ENCODE peak calls at places on chromosomes 6 and 20, in seven cellular contexts. W is hepatocyte; Y is mammary epithelial cell; N is NCI-H2081; F is dorsolateral prefrontal cortex; C is T-helper 1 cell; J is CD8-positive, alpha-beta T cell. O is an unnamed sample.

GRCh38 chr20:46205349-46205748 is 87.2 kb downstream of the CD40 start:
- DNase-seq in W (no peak), Y (no peak), N (no peak), F (no peak), C (no peak), J (no peak), O (no peak)

GRCh38 chr6:154276810-154277577 is 79.6 kb downstream of the IPCEF1 start:
- DNase-seq in W (peak; percentile 56), Y (no peak), N (peak; percentile 52), F (no peak), C (peak; percentile 57), J (no peak), O (no peak)

GRCh38 chr20:57664924-57665588 is 44.8 kb downstream of the PMEPA1 start:
- DNase-seq in W (no peak), Y (no peak), N (no peak), F (peak; percentile 15), C (no peak), J (no peak), O (no peak)

GRCh38 chr6:57087916-57088315 is 2.1 kb upstream of the ZNF451 start:
- DNase-seq in W (no peak), Y (no peak), N (no peak), F (no peak), C (no peak), J (no peak), O (no peak)

GRCh38 chr6:45021652-45022051 is 306.5 kb upstream of the RUNX2 start:
- DNase-seq in W (no peak), Y (no peak), N (peak; percentile 2), F (no peak), C (peak; percentile 32), J (no peak), O (no peak)

GRCh38 chr6:42142118-42142835 is at the start of gene C6orf132:
- DNase-seq in W (peak; percentile 86), Y (peak; percentile 74), N (no peak), F (no peak), C (no peak), J (no peak), O (no peak)

GRCh38 chr20:43448748-43449535 is 8.8 kb upstream of the SRSF6 start:
- DNase-seq in W (peak; percentile 68), Y (peak; percentile 26), N (peak; percentile 31), F (peak; percentile 47), C (peak; percentile 50), J (peak; percentile 39), O (peak; percentile 27)

GRCh38 chr6:43019152-43019551 is 2.3 kb upstream of the RRP36 start:
- DNase-seq in W (no peak), Y (no peak), N (no peak), F (no peak), C (no peak), J (no peak), O (no peak)

GRCh38 chr20:56069016-56069415 is 63.7 kb upstream of the CBLN4 start:
- DNase-seq in W (no peak), Y (no peak), N (no peak), F (no peak), C (no peak), J (no peak), O (no peak)

GRCh38 chr6:30391240-30391639 is 46.3 kb downstream of the RPP21 start:
- DNase-seq in W (no peak), Y (no peak), N (no peak), F (no peak), C (no peak), J (no peak), O (no peak)

GRCh38 chr20:9280654-9281053 is 211.8 kb downstream of the PLCB4 start:
- DNase-seq in W (no peak), Y (no peak), N (peak; percentile 65), F (no peak), C (no peak), J (no peak), O (no peak)

GRCh38 chr20:60035-60918 is 27.2 kb upstream of the DEFB125 start:
- DNase-seq in W (no peak), Y (no peak), N (no peak), F (no peak), C (no peak), J (no peak), O (no peak)

GRCh38 chr20:45336530-45337366 is 11.5 kb downstream of the SDC4 start:
- DNase-seq in W (peak; percentile 78), Y (peak; percentile 98), N (no peak), F (no peak), C (no peak), J (no peak), O (no peak)

GRCh38 chr6:143594647-143595046 is 83.1 kb upstream of the PHACTR2 start:
- DNase-seq in W (peak; percentile 19), Y (peak; percentile 26), N (no peak), F (no peak), C (no peak), J (peak; percentile 24), O (no peak)

GRCh38 chr6:97049254-97050004 is 124.9 kb downstream of the KLHL32 start:
- DNase-seq in W (peak; percentile 26), Y (peak; percentile 9), N (no peak), F (no peak), C (peak; percentile 27), J (no peak), O (no peak)

GRCh38 chr6:112214749-112215269 is 39.6 kb downstream of the LAMA4 start:
- DNase-seq in W (peak; percentile 72), Y (no peak), N (peak; percentile 36), F (no peak), C (no peak), J (no peak), O (no peak)

O was measured in natural killer cell.